ENCODE peak calls at places on chromosome X, in five cellular contexts. I is NCI-H748 treated with DMSO at 0.1 percent for 48 hours, X is EH, Z is AG04449, E is BJ. T is an unnamed sample.

GRCh38 chrX:57583477-57583876 is 8.3 kb upstream of the ZXDB start:
- DNase-seq in I (no peak), X (peak), Z (no peak), E (no peak), T (no peak)

GRCh38 chrX:53223955-53224859 is 800 bp downstream of the KDM5C start:
- DNase-seq in I (no peak), X (peak), Z (no peak), E (no peak), T (peak)

GRCh38 chrX:133970021-133970550 is 15.3 kb downstream of the GPC3 start:
- DNase-seq in I (no peak), X (no peak), Z (no peak), E (no peak), T (no peak)

GRCh38 chrX:121902463-121902862 is 855.1 kb downstream of the GLUD2 start:
- DNase-seq in I (no peak), X (no peak), Z (no peak), E (no peak), T (no peak)

GRCh38 chrX:17471121-17471520 is 96.1 kb downstream of the NHS start:
- DNase-seq in I (no peak), X (no peak), Z (no peak), E (no peak), T (no peak)

GRCh38 chrX:126847143-126847542 is 27.6 kb downstream of the PRR32 start:
- DNase-seq in I (no peak), X (no peak), Z (no peak), E (no peak), T (no peak)

GRCh38 chrX:99394450-99394849 is 1015.6 kb downstream of the PCDH19 start:
- DNase-seq in I (no peak), X (no peak), Z (no peak), E (no peak), T (no peak)

GRCh38 chrX:38175140-38175539 is 45.5 kb downstream of the SRPX start:
- DNase-seq in I (peak), X (peak), Z (no peak), E (no peak), T (peak)

GRCh38 chrX:111382277-111382676 is 29.7 kb downstream of the DCX start:
- DNase-seq in I (no peak), X (no peak), Z (no peak), E (no peak), T (no peak)

GRCh38 chrX:155068165-155068564 is 2.8 kb downstream of the CMC4 start:
- DNase-seq in I (no peak), X (peak), Z (no peak), E (no peak), T (peak)

GRCh38 chrX:129961180-129962083 is 21.0 kb upstream of the BCORL1 start:
- DNase-seq in I (peak), X (peak), Z (no peak), E (no peak), T (peak)

GRCh38 chrX:39158801-39159657 is 357.8 kb downstream of the MID1IP1 start:
- DNase-seq in I (peak), X (peak), Z (no peak), E (peak), T (peak)

GRCh38 chrX:1242901-1243402 is 25.7 kb upstream of the CSF2RA start:
- DNase-seq in I (no peak), X (peak), Z (no peak), E (peak), T (no peak)

GRCh38 chrX:2691543-2692220 is 587 bp downstream of the CD99 start:
- DNase-seq in I (no peak), X (no peak), Z (no peak), E (no peak), T (peak)

GRCh38 chrX:43868791-43869190 is 13.5 kb downstream of the MAOB start:
- DNase-seq in I (no peak), X (no peak), Z (no peak), E (no peak), T (no peak)

GRCh38 chrX:50470103-50471031 is at the start of gene DGKK:
- DNase-seq in I (peak), X (no peak), Z (no peak), E (no peak), T (no peak)

GRCh38 chrX:118657413-118657812 is 70.0 kb upstream of the IL13RA1 start:
- DNase-seq in I (no peak), X (no peak), Z (no peak), E (no peak), T (no peak)

GRCh38 chrX:8579602-8580001 is 115.0 kb downstream of the VCX3B start:
- DNase-seq in I (no peak), X (no peak), Z (no peak), E (no peak), T (no peak)

GRCh38 chrX:47218920-47219815 is 687 bp downstream of the CDK16 start:
- DNase-seq in I (no peak), X (no peak), Z (no peak), E (no peak), T (no peak)

GRCh38 chrX:105273326-105273725 is 52.8 kb upstream of the TEX13A start:
- DNase-seq in I (no peak), X (no peak), Z (no peak), E (no peak), T (no peak)

GRCh38 chrX:47597222-47597621 is 15.0 kb downstream of the TIMP1 start:
- DNase-seq in I (no peak), X (no peak), Z (no peak), E (no peak), T (no peak)

GRCh38 chrX:53288173-53288572 is 6.8 kb upstream of the IQSEC2 start:
- DNase-seq in I (no peak), X (peak), Z (no peak), E (no peak), T (no peak)

GRCh38 chrX:5810636-5811035 is 418.0 kb downstream of the NLGN4X start:
- DNase-seq in I (no peak), X (no peak), Z (no peak), E (no peak), T (no peak)

T was measured in HFFc6.